ENCODE peak calls at places on chromosomes 16 and 17, in seven cellular contexts. One of them, this sample, is unnamed.

GRCh38 chr16:82199209-82199608 is 29.2 kb upstream of the MPHOSPH6 start:
- DNase-seq in cardiac fibroblast: no peak
- DNase-seq in IMR-90: no peak
- DNase-seq in mucosa of descending colon: no peak
- DNase-seq in Caco-2: no peak
- DNase-seq in Calu3: no peak
- DNase-seq in HFFc6: no peak
- DNase-seq in this sample: no peak

GRCh38 chr17:67109111-67109510 is 64.8 kb downstream of the CACNG1 start:
- DNase-seq in cardiac fibroblast: no peak
- DNase-seq in IMR-90: no peak
- DNase-seq in mucosa of descending colon: no peak
- DNase-seq in Caco-2: no peak
- DNase-seq in Calu3: no peak
- DNase-seq in HFFc6: no peak
- DNase-seq in this sample: no peak

GRCh38 chr17:33240397-33240796 is 52.7 kb downstream of the ASIC2 start:
- DNase-seq in cardiac fibroblast: no peak
- DNase-seq in IMR-90: no peak
- DNase-seq in mucosa of descending colon: no peak
- DNase-seq in Caco-2: no peak
- DNase-seq in Calu3: no peak
- DNase-seq in HFFc6: no peak
- DNase-seq in this sample: no peak

GRCh38 chr17:30921544-30922196 is at the start of gene ADAP2:
- DNase-seq in cardiac fibroblast: no peak
- DNase-seq in IMR-90: no peak
- DNase-seq in mucosa of descending colon: peak
- DNase-seq in Caco-2: peak
- DNase-seq in Calu3: peak
- DNase-seq in HFFc6: no peak
- DNase-seq in this sample: no peak

GRCh38 chr17:8503368-8503767 is 67.7 kb downstream of the NDEL1 start:
- DNase-seq in cardiac fibroblast: no peak
- DNase-seq in IMR-90: no peak
- DNase-seq in mucosa of descending colon: no peak
- DNase-seq in Caco-2: no peak
- DNase-seq in Calu3: no peak
- DNase-seq in HFFc6: no peak
- DNase-seq in this sample: no peak

GRCh38 chr16:59067207-59067606 is 333.1 kb upstream of the GOT2 start:
- DNase-seq in cardiac fibroblast: peak
- DNase-seq in IMR-90: peak
- DNase-seq in mucosa of descending colon: no peak
- DNase-seq in Caco-2: no peak
- DNase-seq in Calu3: no peak
- DNase-seq in HFFc6: no peak
- DNase-seq in this sample: no peak

GRCh38 chr17:60744355-60744958 is 66.8 kb downstream of the BCAS3 start:
- DNase-seq in cardiac fibroblast: peak
- DNase-seq in IMR-90: peak
- DNase-seq in mucosa of descending colon: no peak
- DNase-seq in Caco-2: no peak
- DNase-seq in Calu3: no peak
- DNase-seq in HFFc6: no peak
- DNase-seq in this sample: no peak

GRCh38 chr17:57436565-57436964 is 180.2 kb downstream of the MSI2 start:
- DNase-seq in cardiac fibroblast: no peak
- DNase-seq in IMR-90: no peak
- DNase-seq in mucosa of descending colon: no peak
- DNase-seq in Caco-2: no peak
- DNase-seq in Calu3: no peak
- DNase-seq in HFFc6: no peak
- DNase-seq in this sample: no peak

GRCh38 chr17:4599505-4600281 is 15.4 kb downstream of the SMTNL2 start:
- DNase-seq in cardiac fibroblast: no peak
- DNase-seq in IMR-90: peak
- DNase-seq in mucosa of descending colon: no peak
- DNase-seq in Caco-2: peak
- DNase-seq in Calu3: no peak
- DNase-seq in HFFc6: no peak
- DNase-seq in this sample: no peak

GRCh38 chr16:49499018-49499785 is 125.6 kb downstream of the C16orf78 start:
- DNase-seq in cardiac fibroblast: no peak
- DNase-seq in IMR-90: no peak
- DNase-seq in mucosa of descending colon: no peak
- DNase-seq in Caco-2: peak
- DNase-seq in Calu3: no peak
- DNase-seq in HFFc6: no peak
- DNase-seq in this sample: no peak

GRCh38 chr17:80364091-80364691 is 50.8 kb upstream of the ENDOV start:
- DNase-seq in cardiac fibroblast: peak
- DNase-seq in IMR-90: no peak
- DNase-seq in mucosa of descending colon: no peak
- DNase-seq in Caco-2: peak
- DNase-seq in Calu3: no peak
- DNase-seq in HFFc6: no peak
- DNase-seq in this sample: no peak

GRCh38 chr16:88558457-88559442 is 11.5 kb upstream of the ZC3H18 start:
- DNase-seq in cardiac fibroblast: peak
- DNase-seq in IMR-90: peak
- DNase-seq in mucosa of descending colon: peak
- DNase-seq in Caco-2: peak
- DNase-seq in Calu3: peak
- DNase-seq in HFFc6: peak
- DNase-seq in this sample: no peak

GRCh38 chr16:71564377-71564967 is 12.4 kb downstream of the TAT start:
- DNase-seq in cardiac fibroblast: peak
- DNase-seq in IMR-90: no peak
- DNase-seq in mucosa of descending colon: no peak
- DNase-seq in Caco-2: no peak
- DNase-seq in Calu3: no peak
- DNase-seq in HFFc6: no peak
- DNase-seq in this sample: no peak

GRCh38 chr17:74008196-74008595 is 195.3 kb upstream of the RPL38 start:
- DNase-seq in cardiac fibroblast: no peak
- DNase-seq in IMR-90: no peak
- DNase-seq in mucosa of descending colon: no peak
- DNase-seq in Caco-2: no peak
- DNase-seq in Calu3: peak
- DNase-seq in HFFc6: no peak
- DNase-seq in this sample: no peak

GRCh38 chr17:29571486-29571882 is 3.0 kb downstream of the TP53I13 start:
- DNase-seq in cardiac fibroblast: no peak
- DNase-seq in IMR-90: no peak
- DNase-seq in mucosa of descending colon: no peak
- DNase-seq in Caco-2: peak
- DNase-seq in Calu3: no peak
- DNase-seq in HFFc6: no peak
- DNase-seq in this sample: no peak

GRCh38 chr17:4485676-4486646 is 12.7 kb upstream of the SPNS2 start:
- DNase-seq in cardiac fibroblast: no peak
- DNase-seq in IMR-90: no peak
- DNase-seq in mucosa of descending colon: peak
- DNase-seq in Caco-2: no peak
- DNase-seq in Calu3: no peak
- DNase-seq in HFFc6: no peak
- DNase-seq in this sample: no peak

GRCh38 chr17:49815761-49816281 is 27.3 kb downstream of the KAT7 start:
- DNase-seq in cardiac fibroblast: no peak
- DNase-seq in IMR-90: no peak
- DNase-seq in mucosa of descending colon: no peak
- DNase-seq in Caco-2: no peak
- DNase-seq in Calu3: no peak
- DNase-seq in HFFc6: no peak
- DNase-seq in this sample: no peak

GRCh38 chr17:72121164-72122001 is 563 bp downstream of the SOX9 start:
- DNase-seq in cardiac fibroblast: peak
- DNase-seq in IMR-90: peak
- DNase-seq in mucosa of descending colon: peak
- DNase-seq in Caco-2: peak
- DNase-seq in Calu3: peak
- DNase-seq in HFFc6: peak
- DNase-seq in this sample: no peak

GRCh38 chr17:18951941-18952842 is at the start of gene SLC5A10:
- DNase-seq in cardiac fibroblast: no peak
- DNase-seq in IMR-90: no peak
- DNase-seq in mucosa of descending colon: no peak
- DNase-seq in Caco-2: no peak
- DNase-seq in Calu3: no peak
- DNase-seq in HFFc6: no peak
- DNase-seq in this sample: no peak

DNA sequence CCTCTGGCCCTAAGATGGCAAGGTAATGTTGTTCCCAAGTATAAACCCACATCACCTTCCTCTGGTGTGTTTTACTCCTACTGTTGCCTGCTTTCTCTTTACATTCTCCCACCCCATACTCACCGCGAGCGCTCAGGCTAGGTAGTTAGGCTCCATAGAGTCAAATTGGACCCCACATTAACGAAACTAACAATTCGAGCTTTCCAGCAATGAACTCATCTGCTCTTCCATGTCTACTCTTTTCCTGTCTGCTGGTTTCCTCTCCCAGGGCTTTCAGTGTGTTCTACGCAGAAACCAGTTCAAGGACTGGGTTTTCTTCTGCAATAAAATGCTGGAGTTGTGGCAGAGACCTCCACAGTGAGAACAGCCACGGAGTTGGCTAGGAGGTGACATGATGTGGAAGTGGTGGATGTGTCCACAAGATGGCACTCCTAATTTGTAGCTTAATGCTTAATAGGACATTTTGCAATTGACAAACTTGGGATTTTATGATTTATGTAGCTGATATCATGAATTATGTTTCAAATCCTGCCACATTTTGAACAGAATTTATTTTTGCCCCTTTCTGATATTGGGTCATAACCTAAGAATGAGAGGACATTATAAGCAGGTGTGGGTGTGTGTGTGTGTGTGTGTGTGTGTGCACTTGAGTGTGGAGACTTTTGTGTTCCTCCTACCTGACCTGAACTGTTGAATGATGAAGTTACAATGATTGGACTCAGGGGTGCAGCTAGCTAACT is 2.2 kb upstream of the UQCRC2 start:
- DNase-seq in cardiac fibroblast: peak
- DNase-seq in IMR-90: peak
- DNase-seq in mucosa of descending colon: no peak
- DNase-seq in Caco-2: no peak
- DNase-seq in Calu3: peak
- DNase-seq in HFFc6: peak
- DNase-seq in this sample: no peak
- TF ChIP-seq CTCF in cardiac fibroblast: peak
- TF ChIP-seq CTCF in IMR-90: peak
- TF ChIP-seq CTCF in mucosa of descending colon: no peak
- TF ChIP-seq CTCF in Caco-2: no peak
- TF ChIP-seq CTCF in Calu3: peak
- TF ChIP-seq CTCF in HFFc6: peak
- TF ChIP-seq CTCF in this sample: peak

DNA sequence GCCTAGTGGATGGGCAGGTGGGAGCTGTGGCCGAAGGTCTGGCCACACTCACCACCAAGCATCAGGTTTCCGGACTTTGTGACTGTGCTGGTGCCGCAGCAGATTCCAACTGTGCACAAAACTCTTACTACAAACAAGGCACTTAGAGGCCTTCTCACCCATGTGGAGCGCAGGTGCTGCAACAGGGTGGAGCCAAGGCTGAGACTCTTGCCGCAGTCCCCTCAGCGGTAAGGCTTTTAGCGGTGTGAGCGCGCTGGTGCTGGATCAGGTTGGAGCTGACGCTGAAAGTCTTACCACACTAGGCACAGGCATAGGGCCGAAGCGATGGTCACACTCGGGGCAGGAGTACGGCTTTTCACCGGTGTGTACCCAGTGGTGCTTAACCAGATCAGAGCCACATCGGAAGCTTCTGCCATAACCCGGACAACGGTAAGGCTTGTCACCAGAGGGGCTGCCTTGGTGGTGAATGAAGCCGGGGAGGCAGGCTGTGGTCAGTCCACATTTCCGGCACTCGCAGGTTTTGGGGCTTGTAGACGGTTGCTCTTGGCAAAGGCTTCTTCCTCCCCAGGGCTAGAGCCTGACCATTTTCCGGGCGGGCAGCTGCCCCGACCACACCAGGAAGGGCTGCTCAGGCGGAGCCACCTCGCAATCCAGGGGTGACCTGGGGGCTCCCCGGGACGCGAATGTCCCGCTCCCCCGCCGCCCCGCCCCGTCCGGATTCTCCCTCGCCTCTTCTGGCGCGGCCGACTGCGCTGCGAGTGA is 1.0 kb upstream of the ARMC5 start:
- DNase-seq in cardiac fibroblast: peak
- DNase-seq in IMR-90: peak
- DNase-seq in mucosa of descending colon: peak
- DNase-seq in Caco-2: peak
- DNase-seq in Calu3: peak
- DNase-seq in HFFc6: peak
- DNase-seq in this sample: no peak
- TF ChIP-seq CTCF in cardiac fibroblast: no peak
- TF ChIP-seq CTCF in IMR-90: peak
- TF ChIP-seq CTCF in mucosa of descending colon: peak
- TF ChIP-seq CTCF in Caco-2: peak
- TF ChIP-seq CTCF in Calu3: peak
- TF ChIP-seq CTCF in HFFc6: no peak
- TF ChIP-seq CTCF in this sample: no peak

GRCh38 chr17:81397314-81398169 is 2.3 kb downstream of the BAHCC1 start:
- DNase-seq in cardiac fibroblast: peak
- DNase-seq in IMR-90: peak
- DNase-seq in mucosa of descending colon: peak
- DNase-seq in Caco-2: peak
- DNase-seq in Calu3: no peak
- DNase-seq in HFFc6: peak
- DNase-seq in this sample: no peak
- TF ChIP-seq CTCF in cardiac fibroblast: peak
- TF ChIP-seq CTCF in IMR-90: no peak
- TF ChIP-seq CTCF in mucosa of descending colon: no peak
- TF ChIP-seq CTCF in Caco-2: peak
- TF ChIP-seq CTCF in Calu3: no peak
- TF ChIP-seq CTCF in HFFc6: peak
- TF ChIP-seq CTCF in this sample: no peak

GRCh38 chr16:86199182-86199581 is 300.2 kb downstream of the IRF8 start:
- DNase-seq in cardiac fibroblast: no peak
- DNase-seq in IMR-90: peak
- DNase-seq in mucosa of descending colon: no peak
- DNase-seq in Caco-2: no peak
- DNase-seq in Calu3: no peak
- DNase-seq in HFFc6: no peak
- DNase-seq in this sample: no peak

GRCh38 chr16:86196687-86197391 is 297.9 kb downstream of the IRF8 start:
- DNase-seq in cardiac fibroblast: no peak
- DNase-seq in IMR-90: no peak
- DNase-seq in mucosa of descending colon: no peak
- DNase-seq in Caco-2: no peak
- DNase-seq in Calu3: no peak
- DNase-seq in HFFc6: no peak
- DNase-seq in this sample: no peak

GRCh38 chr16:86199871-86200700 is 301.1 kb downstream of the IRF8 start:
- DNase-seq in cardiac fibroblast: no peak
- DNase-seq in IMR-90: peak
- DNase-seq in mucosa of descending colon: no peak
- DNase-seq in Caco-2: no peak
- DNase-seq in Calu3: no peak
- DNase-seq in HFFc6: no peak
- DNase-seq in this sample: no peak

GRCh38 chr16:86200722-86201121 is 301.8 kb downstream of the IRF8 start:
- DNase-seq in cardiac fibroblast: no peak
- DNase-seq in IMR-90: peak
- DNase-seq in mucosa of descending colon: no peak
- DNase-seq in Caco-2: no peak
- DNase-seq in Calu3: no peak
- DNase-seq in HFFc6: no peak
- DNase-seq in this sample: no peak

GRCh38 chr16:86198201-86199118 is 299.5 kb downstream of the IRF8 start:
- DNase-seq in cardiac fibroblast: no peak
- DNase-seq in IMR-90: no peak
- DNase-seq in mucosa of descending colon: no peak
- DNase-seq in Caco-2: no peak
- DNase-seq in Calu3: no peak
- DNase-seq in HFFc6: no peak
- DNase-seq in this sample: no peak
- TF ChIP-seq CTCF in cardiac fibroblast: no peak
- TF ChIP-seq CTCF in IMR-90: no peak
- TF ChIP-seq CTCF in mucosa of descending colon: no peak
- TF ChIP-seq CTCF in Caco-2: no peak
- TF ChIP-seq CTCF in Calu3: no peak
- TF ChIP-seq CTCF in HFFc6: no peak
- TF ChIP-seq CTCF in this sample: no peak